ENCODE peak calls at places on chromosomes 6 and 20, in seven cellular contexts. One of them, this sample, is unnamed.

GRCh38 chr6:110054664-110055386 is 76.7 kb downstream of the GPR6 start:
- DNase-seq in CD8-positive, alpha-beta T cell: no peak
- DNase-seq in CD4-positive, alpha-beta memory T cell: no peak
- DNase-seq in GM23248: no peak
- DNase-seq in dorsolateral prefrontal cortex: no peak
- DNase-seq in CD4-positive, alpha-beta T cell: no peak
- DNase-seq in small intestine: no peak
- DNase-seq in this sample: no peak

GRCh38 chr20:12030470-12030869 is 112.8 kb downstream of the BTBD3 start:
- DNase-seq in CD8-positive, alpha-beta T cell: no peak
- DNase-seq in CD4-positive, alpha-beta memory T cell: no peak
- DNase-seq in small intestine: no peak
- DNase-seq in CD4-positive, alpha-beta T cell: no peak
- DNase-seq in GM23248: no peak
- DNase-seq in dorsolateral prefrontal cortex: no peak
- DNase-seq in this sample: no peak

GRCh38 chr6:125751334-125751916 is 2.0 kb downstream of the HEY2 start:
- DNase-seq in CD4-positive, alpha-beta memory T cell: no peak
- DNase-seq in CD8-positive, alpha-beta T cell: no peak
- DNase-seq in CD4-positive, alpha-beta T cell: no peak
- DNase-seq in dorsolateral prefrontal cortex: no peak
- DNase-seq in small intestine: no peak
- DNase-seq in GM23248: no peak
- DNase-seq in this sample: no peak

GRCh38 chr20:1182136-1182535 is 2.6 kb downstream of the TMEM74B start:
- DNase-seq in CD8-positive, alpha-beta T cell: no peak
- DNase-seq in small intestine: no peak
- DNase-seq in GM23248: no peak
- DNase-seq in CD4-positive, alpha-beta memory T cell: no peak
- DNase-seq in CD4-positive, alpha-beta T cell: no peak
- DNase-seq in dorsolateral prefrontal cortex: no peak
- DNase-seq in this sample: no peak

GRCh38 chr20:35004051-35004725 is 48.5 kb downstream of the MYH7B start:
- DNase-seq in dorsolateral prefrontal cortex: no peak
- DNase-seq in CD8-positive, alpha-beta T cell: no peak
- DNase-seq in CD4-positive, alpha-beta memory T cell: no peak
- DNase-seq in CD4-positive, alpha-beta T cell: no peak
- DNase-seq in small intestine: no peak
- DNase-seq in GM23248: no peak
- DNase-seq in this sample: no peak

GRCh38 chr20:20358801-20359200 is 9.1 kb upstream of the INSM1 start:
- DNase-seq in CD4-positive, alpha-beta T cell: no peak
- DNase-seq in CD8-positive, alpha-beta T cell: no peak
- DNase-seq in dorsolateral prefrontal cortex: no peak
- DNase-seq in CD4-positive, alpha-beta memory T cell: no peak
- DNase-seq in small intestine: no peak
- DNase-seq in GM23248: no peak
- DNase-seq in this sample: no peak

GRCh38 chr6:84643778-84644177 is 120.6 kb downstream of the TBX18 start:
- DNase-seq in CD4-positive, alpha-beta memory T cell: no peak
- DNase-seq in small intestine: no peak
- DNase-seq in dorsolateral prefrontal cortex: no peak
- DNase-seq in CD8-positive, alpha-beta T cell: no peak
- DNase-seq in GM23248: no peak
- DNase-seq in CD4-positive, alpha-beta T cell: no peak
- DNase-seq in this sample: no peak

GRCh38 chr6:55836945-55837344 is 38.4 kb downstream of the BMP5 start:
- DNase-seq in GM23248: no peak
- DNase-seq in CD4-positive, alpha-beta memory T cell: no peak
- DNase-seq in dorsolateral prefrontal cortex: no peak
- DNase-seq in CD8-positive, alpha-beta T cell: no peak
- DNase-seq in CD4-positive, alpha-beta T cell: no peak
- DNase-seq in small intestine: no peak
- DNase-seq in this sample: no peak

GRCh38 chr20:51311636-51312479 is 230.7 kb downstream of the NFATC2 start:
- DNase-seq in dorsolateral prefrontal cortex: no peak
- DNase-seq in CD8-positive, alpha-beta T cell: no peak
- DNase-seq in small intestine: no peak
- DNase-seq in CD4-positive, alpha-beta memory T cell: no peak
- DNase-seq in GM23248: no peak
- DNase-seq in CD4-positive, alpha-beta T cell: no peak
- DNase-seq in this sample: no peak

GRCh38 chr6:7112741-7113313 is 5.1 kb downstream of the RREB1 start:
- DNase-seq in CD4-positive, alpha-beta memory T cell: peak
- DNase-seq in dorsolateral prefrontal cortex: no peak
- DNase-seq in CD8-positive, alpha-beta T cell: peak
- DNase-seq in small intestine: peak
- DNase-seq in CD4-positive, alpha-beta T cell: peak
- DNase-seq in GM23248: peak
- DNase-seq in this sample: no peak

GRCh38 chr6:27601668-27602254 is 128.9 kb upstream of the ZNF184 start:
- DNase-seq in CD8-positive, alpha-beta T cell: no peak
- DNase-seq in GM23248: no peak
- DNase-seq in small intestine: no peak
- DNase-seq in CD4-positive, alpha-beta T cell: no peak
- DNase-seq in CD4-positive, alpha-beta memory T cell: no peak
- DNase-seq in dorsolateral prefrontal cortex: no peak
- DNase-seq in this sample: no peak

GRCh38 chr6:157908369-157909281 is 73.0 kb upstream of the SYNJ2 start:
- DNase-seq in GM23248: no peak
- DNase-seq in CD8-positive, alpha-beta T cell: no peak
- DNase-seq in CD4-positive, alpha-beta T cell: no peak
- DNase-seq in CD4-positive, alpha-beta memory T cell: no peak
- DNase-seq in small intestine: no peak
- DNase-seq in dorsolateral prefrontal cortex: no peak
- DNase-seq in this sample: no peak

GRCh38 chr6:27777126-27777525 is 135.1 kb downstream of the OR2B2 start:
- DNase-seq in CD4-positive, alpha-beta memory T cell: no peak
- DNase-seq in CD4-positive, alpha-beta T cell: no peak
- DNase-seq in GM23248: no peak
- DNase-seq in CD8-positive, alpha-beta T cell: no peak
- DNase-seq in dorsolateral prefrontal cortex: no peak
- DNase-seq in small intestine: no peak
- DNase-seq in this sample: no peak

GRCh38 chr20:56924976-56925695 is 296.0 kb downstream of the TFAP2C start:
- DNase-seq in small intestine: no peak
- DNase-seq in dorsolateral prefrontal cortex: peak
- DNase-seq in GM23248: peak
- DNase-seq in CD8-positive, alpha-beta T cell: no peak
- DNase-seq in CD4-positive, alpha-beta T cell: no peak
- DNase-seq in CD4-positive, alpha-beta memory T cell: no peak
- DNase-seq in this sample: no peak

GRCh38 chr6:25250878-25251277 is 28.3 kb upstream of the CARMIL1 start:
- DNase-seq in CD4-positive, alpha-beta T cell: no peak
- DNase-seq in dorsolateral prefrontal cortex: no peak
- DNase-seq in GM23248: peak
- DNase-seq in CD4-positive, alpha-beta memory T cell: no peak
- DNase-seq in small intestine: no peak
- DNase-seq in CD8-positive, alpha-beta T cell: no peak
- DNase-seq in this sample: no peak

GRCh38 chr6:165218816-165219215 is 90.6 kb downstream of the C6orf118 start:
- DNase-seq in CD8-positive, alpha-beta T cell: no peak
- DNase-seq in dorsolateral prefrontal cortex: no peak
- DNase-seq in GM23248: peak
- DNase-seq in small intestine: no peak
- DNase-seq in CD4-positive, alpha-beta T cell: no peak
- DNase-seq in CD4-positive, alpha-beta memory T cell: no peak
- DNase-seq in this sample: no peak

GRCh38 chr6:47182291-47182957 is 127.3 kb downstream of the TNFRSF21 start:
- DNase-seq in dorsolateral prefrontal cortex: no peak
- DNase-seq in CD8-positive, alpha-beta T cell: no peak
- DNase-seq in GM23248: no peak
- DNase-seq in CD4-positive, alpha-beta T cell: no peak
- DNase-seq in small intestine: peak
- DNase-seq in CD4-positive, alpha-beta memory T cell: no peak
- DNase-seq in this sample: no peak

GRCh38 chr6:156771047-156771446 is 6.1 kb upstream of the ARID1B start:
- DNase-seq in dorsolateral prefrontal cortex: no peak
- DNase-seq in GM23248: peak
- DNase-seq in CD4-positive, alpha-beta memory T cell: no peak
- DNase-seq in small intestine: no peak
- DNase-seq in CD4-positive, alpha-beta T cell: no peak
- DNase-seq in CD8-positive, alpha-beta T cell: no peak
- DNase-seq in this sample: no peak

GRCh38 chr6:113287396-113287795 is 569.7 kb upstream of the MARCKS start:
- DNase-seq in CD4-positive, alpha-beta memory T cell: no peak
- DNase-seq in CD8-positive, alpha-beta T cell: no peak
- DNase-seq in dorsolateral prefrontal cortex: no peak
- DNase-seq in small intestine: no peak
- DNase-seq in GM23248: no peak
- DNase-seq in CD4-positive, alpha-beta T cell: no peak
- DNase-seq in this sample: no peak

GRCh38 chr6:69980624-69981023 is 114.3 kb downstream of the COL19A1 start:
- DNase-seq in CD4-positive, alpha-beta memory T cell: no peak
- DNase-seq in GM23248: no peak
- DNase-seq in CD8-positive, alpha-beta T cell: no peak
- DNase-seq in dorsolateral prefrontal cortex: no peak
- DNase-seq in small intestine: no peak
- DNase-seq in CD4-positive, alpha-beta T cell: no peak
- DNase-seq in this sample: no peak

GRCh38 chr6:1202201-1202600 is 109.7 kb upstream of the FOXQ1 start:
- DNase-seq in small intestine: no peak
- DNase-seq in GM23248: no peak
- DNase-seq in dorsolateral prefrontal cortex: no peak
- DNase-seq in CD8-positive, alpha-beta T cell: no peak
- DNase-seq in CD4-positive, alpha-beta T cell: no peak
- DNase-seq in CD4-positive, alpha-beta memory T cell: no peak
- DNase-seq in this sample: no peak

GRCh38 chr20:48769111-48769879 is 58.5 kb downstream of the PREX1 start:
- DNase-seq in GM23248: no peak
- DNase-seq in CD4-positive, alpha-beta T cell: peak
- DNase-seq in dorsolateral prefrontal cortex: no peak
- DNase-seq in CD4-positive, alpha-beta memory T cell: peak
- DNase-seq in small intestine: peak
- DNase-seq in CD8-positive, alpha-beta T cell: peak
- DNase-seq in this sample: no peak

GRCh38 chr6:149080511-149080910 is 237.0 kb upstream of the TAB2 start:
- DNase-seq in dorsolateral prefrontal cortex: no peak
- DNase-seq in CD4-positive, alpha-beta T cell: no peak
- DNase-seq in small intestine: no peak
- DNase-seq in CD4-positive, alpha-beta memory T cell: no peak
- DNase-seq in GM23248: peak
- DNase-seq in CD8-positive, alpha-beta T cell: no peak
- DNase-seq in this sample: no peak
- H3K27ac ChIP-seq in dorsolateral prefrontal cortex: no peak
- H3K27ac ChIP-seq in CD4-positive, alpha-beta T cell: no peak
- H3K27ac ChIP-seq in small intestine: no peak
- H3K27ac ChIP-seq in CD4-positive, alpha-beta memory T cell: no peak
- H3K27ac ChIP-seq in GM23248: peak
- H3K27ac ChIP-seq in CD8-positive, alpha-beta T cell: no peak
- H3K27ac ChIP-seq in this sample: no peak

DNA sequence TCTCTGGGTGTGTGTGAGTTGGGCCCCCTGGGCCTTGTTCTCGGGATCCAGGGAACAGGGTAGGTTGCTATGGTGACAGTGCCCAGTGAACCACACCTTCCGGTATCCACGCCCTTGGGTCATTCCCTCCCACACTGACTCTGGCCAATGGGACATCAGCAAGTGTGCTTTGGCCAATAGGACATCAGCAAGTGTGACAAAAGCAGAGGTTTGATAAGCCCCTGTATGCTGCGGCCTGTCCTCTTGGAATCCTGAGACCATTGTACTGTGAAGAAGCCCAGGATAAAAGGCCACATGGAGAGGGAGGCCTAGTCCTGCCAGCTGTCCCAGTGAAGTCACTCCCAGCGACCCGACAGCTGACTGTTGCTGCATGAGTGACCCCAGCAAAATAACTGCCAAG is 87.5 kb downstream of the CDH22 start:
- DNase-seq in small intestine: peak
- DNase-seq in CD4-positive, alpha-beta memory T cell: no peak
- DNase-seq in CD8-positive, alpha-beta T cell: no peak
- DNase-seq in CD4-positive, alpha-beta T cell: no peak
- DNase-seq in dorsolateral prefrontal cortex: no peak
- DNase-seq in GM23248: no peak
- DNase-seq in this sample: no peak
- H3K27ac ChIP-seq in small intestine: no peak
- H3K27ac ChIP-seq in CD4-positive, alpha-beta memory T cell: no peak
- H3K27ac ChIP-seq in CD8-positive, alpha-beta T cell: no peak
- H3K27ac ChIP-seq in CD4-positive, alpha-beta T cell: no peak
- H3K27ac ChIP-seq in dorsolateral prefrontal cortex: peak
- H3K27ac ChIP-seq in GM23248: no peak
- H3K27ac ChIP-seq in this sample: peak

DNA sequence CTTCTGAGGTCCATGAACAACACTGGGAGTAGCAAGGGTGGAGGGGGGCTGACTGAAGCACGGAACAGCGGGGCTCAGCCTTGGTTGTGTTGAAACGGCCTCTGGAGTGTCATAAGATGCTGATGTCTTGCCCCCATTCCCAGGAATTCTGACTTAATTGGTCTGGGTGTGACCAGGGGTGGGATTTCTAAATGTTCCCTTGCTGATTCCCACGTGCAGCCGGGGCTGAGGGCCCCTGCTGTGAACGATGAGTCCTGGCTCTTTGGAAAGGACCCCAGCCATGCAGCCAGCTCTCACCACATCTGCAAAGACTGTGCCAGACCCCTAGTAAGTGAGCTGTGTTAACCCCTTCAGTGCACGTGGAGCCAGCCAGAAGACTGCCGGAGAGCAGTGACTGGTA is 28.6 kb upstream of the FAM50B start:
- DNase-seq in CD4-positive, alpha-beta memory T cell: no peak
- DNase-seq in CD8-positive, alpha-beta T cell: no peak
- DNase-seq in CD4-positive, alpha-beta T cell: no peak
- DNase-seq in dorsolateral prefrontal cortex: no peak
- DNase-seq in small intestine: no peak
- DNase-seq in GM23248: peak
- DNase-seq in this sample: no peak
- H3K27ac ChIP-seq in CD4-positive, alpha-beta memory T cell: no peak
- H3K27ac ChIP-seq in CD8-positive, alpha-beta T cell: no peak
- H3K27ac ChIP-seq in CD4-positive, alpha-beta T cell: no peak
- H3K27ac ChIP-seq in dorsolateral prefrontal cortex: no peak
- H3K27ac ChIP-seq in small intestine: no peak
- H3K27ac ChIP-seq in GM23248: no peak
- H3K27ac ChIP-seq in this sample: no peak

GRCh38 chr6:75202676-75203131 is 3.1 kb downstream of the COL12A1 start:
- DNase-seq in CD4-positive, alpha-beta T cell: no peak
- DNase-seq in CD4-positive, alpha-beta memory T cell: no peak
- DNase-seq in dorsolateral prefrontal cortex: no peak
- DNase-seq in small intestine: no peak
- DNase-seq in CD8-positive, alpha-beta T cell: no peak
- DNase-seq in GM23248: peak
- DNase-seq in this sample: no peak
- H3K27ac ChIP-seq in CD4-positive, alpha-beta T cell: no peak
- H3K27ac ChIP-seq in CD4-positive, alpha-beta memory T cell: no peak
- H3K27ac ChIP-seq in dorsolateral prefrontal cortex: no peak
- H3K27ac ChIP-seq in small intestine: peak
- H3K27ac ChIP-seq in CD8-positive, alpha-beta T cell: no peak
- H3K27ac ChIP-seq in GM23248: peak
- H3K27ac ChIP-seq in this sample: no peak

GRCh38 chr6:143806282-143807102 is 36.6 kb upstream of the LTV1 start:
- DNase-seq in CD4-positive, alpha-beta memory T cell: no peak
- DNase-seq in GM23248: peak
- DNase-seq in small intestine: no peak
- DNase-seq in CD4-positive, alpha-beta T cell: no peak
- DNase-seq in CD8-positive, alpha-beta T cell: no peak
- DNase-seq in dorsolateral prefrontal cortex: no peak
- DNase-seq in this sample: no peak
- H3K27ac ChIP-seq in CD4-positive, alpha-beta memory T cell: no peak
- H3K27ac ChIP-seq in GM23248: peak
- H3K27ac ChIP-seq in small intestine: no peak
- H3K27ac ChIP-seq in CD4-positive, alpha-beta T cell: no peak
- H3K27ac ChIP-seq in CD8-positive, alpha-beta T cell: no peak
- H3K27ac ChIP-seq in dorsolateral prefrontal cortex: no peak
- H3K27ac ChIP-seq in this sample: no peak